ENCODE peak calls at places on chromosomes 6 and 20, in eight cellular contexts. C is CD4-positive, alpha-beta T cell; Z is skeletal muscle cell; R is A172; D is SHP77; Q is iris pigment epithelial cell; L is GM23248; K is immature natural killer cell. M is an unnamed sample.

GRCh38 chr6:36947570-36948351 is 6.8 kb upstream of the PI16 start:
- DNase-seq in L (no peak), Q (no peak), C (peak), D (no peak), R (no peak), Z (no peak), K (no peak), M (peak)

GRCh38 chr6:81572020-81572419 is 180.5 kb downstream of the TENT5A start:
- DNase-seq in C (no peak), D (no peak), Q (no peak), R (no peak), Z (no peak), K (no peak), L (no peak), M (no peak)

GRCh38 chr6:91023529-91023928 is 436.7 kb upstream of the MAP3K7 start:
- DNase-seq in D (no peak), K (no peak), Q (no peak), C (no peak), R (no peak), Z (no peak), L (no peak), M (no peak)

GRCh38 chr6:26329763-26330511 is 35.1 kb upstream of the BTN3A2 start:
- DNase-seq in Q (peak), D (peak), L (peak), Z (no peak), K (peak), C (no peak), R (peak), M (peak)

GRCh38 chr6:71056656-71057055 is 99.8 kb upstream of the B3GAT2 start:
- DNase-seq in K (no peak), R (no peak), D (no peak), C (no peak), Z (no peak), Q (peak), L (no peak), M (no peak)

GRCh38 chr6:63598001-63598250 is 25.6 kb downstream of the LOC128125822 start:
- DNase-seq in Z (no peak), K (no peak), Q (no peak), C (no peak), R (no peak), L (no peak), D (peak), M (no peak)

GRCh38 chr6:129679758-129680157 is 30.2 kb downstream of the ARHGAP18 start:
- DNase-seq in D (no peak), K (no peak), Q (no peak), C (no peak), R (peak), Z (no peak), L (peak), M (no peak)

GRCh38 chr6:158293122-158293521 is 19.1 kb upstream of the TULP4 start:
- DNase-seq in L (no peak), Q (no peak), Z (no peak), R (no peak), C (no peak), K (no peak), D (no peak), M (no peak)

GRCh38 chr20:46084805-46085792 is 4.7 kb downstream of the NCOA5 start:
- DNase-seq in K (no peak), R (peak), C (no peak), Q (peak), Z (peak), L (peak), D (peak), M (peak)

GRCh38 chr6:40960784-40961430 is 78.1 kb downstream of the UNC5CL start:
- DNase-seq in C (no peak), R (peak), Q (no peak), L (peak), Z (no peak), K (no peak), D (peak), M (peak)

GRCh38 chr20:37239026-37239451 is 22.6 kb downstream of the GHRH start:
- DNase-seq in D (no peak), L (no peak), Z (peak), Q (peak), K (no peak), R (no peak), C (no peak), M (no peak)

GRCh38 chr20:23206061-23206460 is 119.9 kb upstream of the CD93 start:
- DNase-seq in Q (no peak), D (no peak), R (no peak), L (no peak), K (no peak), C (no peak), Z (no peak), M (no peak)

GRCh38 chr6:20763311-20763710 is 229.1 kb downstream of the CDKAL1 start:
- DNase-seq in K (no peak), Q (no peak), Z (no peak), D (no peak), C (no peak), R (no peak), L (no peak), M (no peak)

GRCh38 chr6:39279539-39279938 is 34.7 kb downstream of the KCNK17 start:
- DNase-seq in Z (no peak), R (no peak), K (no peak), L (no peak), C (no peak), D (no peak), Q (no peak), M (no peak)

GRCh38 chr6:3041147-3041546 is 27.1 kb upstream of the RIPK1 start:
- DNase-seq in C (no peak), R (no peak), K (no peak), Z (no peak), L (no peak), Q (no peak), D (no peak), M (no peak)

GRCh38 chr6:105794263-105794662 is 291.9 kb upstream of the PRDM1 start:
- DNase-seq in Q (no peak), C (no peak), L (peak), K (no peak), R (peak), D (no peak), Z (no peak), M (no peak)

GRCh38 chr20:58995461-58996225 is 11.4 kb downstream of the CTSZ start:
- DNase-seq in L (no peak), Z (no peak), D (no peak), K (no peak), C (no peak), Q (no peak), R (no peak), M (no peak)

GRCh38 chr6:154596701-154597100 is 86.2 kb upstream of the CNKSR3 start:
- DNase-seq in Q (no peak), D (no peak), K (no peak), C (no peak), R (no peak), L (no peak), Z (no peak), M (no peak)

GRCh38 chr6:143225929-143226328 is 165.2 kb downstream of the AIG1 start:
- DNase-seq in R (no peak), Z (no peak), L (no peak), D (no peak), K (no peak), Q (no peak), C (no peak), M (no peak)

GRCh38 chr20:5863040-5863811 is 87.1 kb downstream of the TRMT6 start:
- DNase-seq in R (peak), Z (peak), K (no peak), D (no peak), L (peak), Q (peak), C (no peak), M (peak)

GRCh38 chr20:47677314-47678129 is 107.8 kb downstream of the SULF2 start:
- DNase-seq in Q (peak), K (no peak), Z (no peak), D (peak), L (peak), R (peak), C (peak), M (peak)

GRCh38 chr6:133705731-133706130 is 183.2 kb upstream of the TCF21 start:
- DNase-seq in K (no peak), Z (peak), D (no peak), R (peak), L (peak), C (no peak), Q (peak), M (peak)

GRCh38 chr6:20319520-20320357 is 81.9 kb upstream of the E2F3 start:
- DNase-seq in C (peak), Z (no peak), D (no peak), Q (no peak), L (no peak), R (no peak), K (peak), M (peak)

GRCh38 chr6:16482702-16483314 is 244.4 kb downstream of the GMPR start:
- DNase-seq in C (no peak), R (no peak), L (no peak), Z (no peak), Q (no peak), K (no peak), D (no peak), M (no peak)

GRCh38 chr6:24495516-24495847 is 713 bp downstream of the ALDH5A1 start:
- DNase-seq in C (peak), R (no peak), K (no peak), Q (peak), Z (peak), D (peak), L (peak), M (no peak)

GRCh38 chr6:168362276-168362990 is 42.9 kb upstream of the DACT2 start:
- DNase-seq in R (no peak), C (no peak), K (no peak), L (no peak), D (no peak), Q (no peak), Z (no peak), M (no peak)

GRCh38 chr6:157898169-157898568 is 75.1 kb downstream of the SNX9 start:
- DNase-seq in L (no peak), Q (no peak), Z (no peak), D (no peak), R (no peak), C (peak), K (no peak), M (no peak)

GRCh38 chr6:149354009-149354408 is 36.5 kb downstream of the TAB2 start:
- DNase-seq in Q (no peak), C (no peak), R (no peak), Z (no peak), K (no peak), D (no peak), L (no peak), M (no peak)

GRCh38 chr6:37242042-37242428 is 15.5 kb upstream of the TBC1D22B start:
- DNase-seq in L (no peak), C (no peak), R (no peak), Q (no peak), K (no peak), D (no peak), Z (no peak), M (no peak)

GRCh38 chr6:14665827-14666724 is 548.5 kb downstream of the CD83 start:
- DNase-seq in R (peak), Q (peak), K (no peak), C (no peak), L (peak), Z (peak), D (no peak), M (peak)

GRCh38 chr20:32190608-32191415 is 16.7 kb downstream of the PLAGL2 start:
- DNase-seq in Q (no peak), R (no peak), C (no peak), D (no peak), L (peak), Z (no peak), K (no peak), M (no peak)

GRCh38 chr6:167937948-167938911 is 59.2 kb upstream of the KIF25 start:
- DNase-seq in Z (no peak), K (no peak), D (no peak), C (no peak), Q (no peak), L (no peak), R (no peak), M (peak)

GRCh38 chr6:150156460-150156859 is 13.6 kb downstream of the PPP1R14C start:
- DNase-seq in Z (no peak), R (no peak), C (no peak), K (no peak), D (no peak), L (no peak), Q (no peak), M (no peak)

GRCh38 chr6:137451926-137452325 is 42.3 kb downstream of the OLIG3 start:
- DNase-seq in L (peak), Z (peak), C (no peak), D (no peak), Q (peak), R (no peak), K (no peak), M (no peak)

GRCh38 chr6:56314683-56315523 is 67.5 kb upstream of the COL21A1 start:
- DNase-seq in L (peak), R (peak), K (no peak), D (peak), C (no peak), Z (no peak), Q (peak), M (peak)

GRCh38 chr6:90374201-90374600 is 77.6 kb upstream of the BACH2 start:
- DNase-seq in Z (no peak), R (no peak), C (no peak), K (no peak), L (no peak), Q (no peak), D (no peak), M (no peak)

GRCh38 chr6:88536056-88536455 is 369.9 kb upstream of the CNR1 start:
- DNase-seq in R (no peak), Q (no peak), D (no peak), L (no peak), Z (no peak), C (no peak), K (no peak), M (no peak)

GRCh38 chr6:7424967-7425807 is 35.6 kb downstream of the RIOK1 start:
- DNase-seq in Z (no peak), R (peak), C (no peak), L (peak), K (no peak), Q (peak), D (peak), M (peak)

GRCh38 chr6:55798571-55798970 is 76.8 kb downstream of the BMP5 start:
- DNase-seq in K (no peak), Z (no peak), L (no peak), D (no peak), C (no peak), R (no peak), Q (no peak), M (no peak)